ENCODE peak calls at places on chromosomes 11 and 22, in ten cellular contexts. One of them, this sample, is unnamed.

GRCh38 chr11:94751216-94751612 is 16.9 kb upstream of the AMOTL1 start:
- DNase-seq in NCI-H69: no peak
- DNase-seq in cardiac muscle cell: no peak
- DNase-seq in OCI-LY7: no peak
- DNase-seq in left ventricle myocardium superior: no peak
- DNase-seq in upper lobe of right lung: no peak
- DNase-seq in adipocyte: peak
- DNase-seq in H1: no peak
- DNase-seq in iPS-NIHi11: no peak
- DNase-seq in HT1080: no peak
- DNase-seq in this sample: no peak

GRCh38 chr11:107006076-107006833 is 12.0 kb downstream of the GUCY1A2 start:
- DNase-seq in H1: no peak
- DNase-seq in OCI-LY7: no peak
- DNase-seq in left ventricle myocardium superior: no peak
- DNase-seq in iPS-NIHi11: no peak
- DNase-seq in cardiac muscle cell: no peak
- DNase-seq in HT1080: peak
- DNase-seq in adipocyte: peak
- DNase-seq in upper lobe of right lung: no peak
- DNase-seq in NCI-H69: no peak
- DNase-seq in this sample: no peak

GRCh38 chr22:42939941-42940653 is 74.9 kb downstream of the PACSIN2 start:
- DNase-seq in adipocyte: peak
- DNase-seq in cardiac muscle cell: peak
- DNase-seq in NCI-H69: peak
- DNase-seq in OCI-LY7: no peak
- DNase-seq in left ventricle myocardium superior: peak
- DNase-seq in upper lobe of right lung: peak
- DNase-seq in iPS-NIHi11: peak
- DNase-seq in H1: no peak
- DNase-seq in HT1080: peak
- DNase-seq in this sample: no peak

GRCh38 chr22:49929553-49929979 is 11.1 kb downstream of the CRELD2 start:
- DNase-seq in iPS-NIHi11: peak
- DNase-seq in left ventricle myocardium superior: peak
- DNase-seq in OCI-LY7: peak
- DNase-seq in adipocyte: peak
- DNase-seq in H1: no peak
- DNase-seq in cardiac muscle cell: peak
- DNase-seq in HT1080: peak
- DNase-seq in NCI-H69: peak
- DNase-seq in upper lobe of right lung: peak
- DNase-seq in this sample: peak

GRCh38 chr22:43847376-43848289 is 14.7 kb downstream of the SULT4A1 start:
- DNase-seq in left ventricle myocardium superior: no peak
- DNase-seq in OCI-LY7: no peak
- DNase-seq in cardiac muscle cell: no peak
- DNase-seq in iPS-NIHi11: no peak
- DNase-seq in HT1080: no peak
- DNase-seq in adipocyte: no peak
- DNase-seq in H1: no peak
- DNase-seq in NCI-H69: no peak
- DNase-seq in upper lobe of right lung: peak
- DNase-seq in this sample: no peak

GRCh38 chr11:109808569-109808968 is 284.6 kb upstream of the ZC3H12C start:
- DNase-seq in iPS-NIHi11: no peak
- DNase-seq in left ventricle myocardium superior: no peak
- DNase-seq in adipocyte: peak
- DNase-seq in H1: no peak
- DNase-seq in HT1080: peak
- DNase-seq in upper lobe of right lung: no peak
- DNase-seq in NCI-H69: no peak
- DNase-seq in cardiac muscle cell: peak
- DNase-seq in OCI-LY7: no peak
- DNase-seq in this sample: no peak

GRCh38 chr11:131867457-131868257 is 497.2 kb downstream of the NTM start:
- DNase-seq in H1: peak
- DNase-seq in adipocyte: peak
- DNase-seq in HT1080: peak
- DNase-seq in left ventricle myocardium superior: peak
- DNase-seq in iPS-NIHi11: peak
- DNase-seq in OCI-LY7: peak
- DNase-seq in NCI-H69: peak
- DNase-seq in cardiac muscle cell: peak
- DNase-seq in upper lobe of right lung: no peak
- DNase-seq in this sample: no peak

GRCh38 chr11:116193321-116194114 is 579.3 kb downstream of the BUD13 start:
- DNase-seq in NCI-H69: peak
- DNase-seq in HT1080: peak
- DNase-seq in OCI-LY7: no peak
- DNase-seq in iPS-NIHi11: peak
- DNase-seq in left ventricle myocardium superior: no peak
- DNase-seq in adipocyte: peak
- DNase-seq in H1: no peak
- DNase-seq in upper lobe of right lung: peak
- DNase-seq in cardiac muscle cell: peak
- DNase-seq in this sample: no peak

GRCh38 chr11:36622431-36623136 is 24.5 kb upstream of the RAG2 start:
- DNase-seq in NCI-H69: peak
- DNase-seq in H1: no peak
- DNase-seq in cardiac muscle cell: peak
- DNase-seq in HT1080: peak
- DNase-seq in OCI-LY7: peak
- DNase-seq in left ventricle myocardium superior: no peak
- DNase-seq in adipocyte: peak
- DNase-seq in upper lobe of right lung: no peak
- DNase-seq in iPS-NIHi11: no peak
- DNase-seq in this sample: no peak

GRCh38 chr11:13663631-13664071 is 4.8 kb upstream of the FAR1 start:
- DNase-seq in iPS-NIHi11: no peak
- DNase-seq in OCI-LY7: no peak
- DNase-seq in left ventricle myocardium superior: no peak
- DNase-seq in adipocyte: no peak
- DNase-seq in HT1080: peak
- DNase-seq in H1: no peak
- DNase-seq in cardiac muscle cell: peak
- DNase-seq in upper lobe of right lung: no peak
- DNase-seq in NCI-H69: no peak
- DNase-seq in this sample: no peak

GRCh38 chr11:72354356-72355115 is 79.8 kb downstream of the CLPB start:
- DNase-seq in H1: no peak
- DNase-seq in HT1080: peak
- DNase-seq in adipocyte: no peak
- DNase-seq in iPS-NIHi11: no peak
- DNase-seq in OCI-LY7: no peak
- DNase-seq in cardiac muscle cell: no peak
- DNase-seq in NCI-H69: no peak
- DNase-seq in upper lobe of right lung: no peak
- DNase-seq in left ventricle myocardium superior: no peak
- DNase-seq in this sample: no peak

GRCh38 chr22:19085233-19086043 is 36.8 kb downstream of the DGCR2 start:
- DNase-seq in left ventricle myocardium superior: no peak
- DNase-seq in H1: no peak
- DNase-seq in cardiac muscle cell: peak
- DNase-seq in upper lobe of right lung: peak
- DNase-seq in HT1080: peak
- DNase-seq in NCI-H69: peak
- DNase-seq in OCI-LY7: peak
- DNase-seq in iPS-NIHi11: peak
- DNase-seq in adipocyte: peak
- DNase-seq in this sample: no peak

GRCh38 chr11:123221611-123222010 is 26.6 kb upstream of the CLMP start:
- DNase-seq in HT1080: no peak
- DNase-seq in iPS-NIHi11: no peak
- DNase-seq in NCI-H69: no peak
- DNase-seq in left ventricle myocardium superior: no peak
- DNase-seq in OCI-LY7: no peak
- DNase-seq in adipocyte: no peak
- DNase-seq in upper lobe of right lung: no peak
- DNase-seq in cardiac muscle cell: no peak
- DNase-seq in H1: no peak
- DNase-seq in this sample: no peak

GRCh38 chr11:86478348-86478747 is 103.7 kb downstream of the CCDC81 start:
- DNase-seq in upper lobe of right lung: no peak
- DNase-seq in OCI-LY7: no peak
- DNase-seq in HT1080: no peak
- DNase-seq in H1: no peak
- DNase-seq in NCI-H69: no peak
- DNase-seq in left ventricle myocardium superior: no peak
- DNase-seq in cardiac muscle cell: no peak
- DNase-seq in iPS-NIHi11: no peak
- DNase-seq in adipocyte: no peak
- DNase-seq in this sample: no peak

GRCh38 chr11:116903139-116903538 is 65.7 kb upstream of the APOA1 start:
- DNase-seq in left ventricle myocardium superior: no peak
- DNase-seq in iPS-NIHi11: no peak
- DNase-seq in adipocyte: no peak
- DNase-seq in upper lobe of right lung: no peak
- DNase-seq in HT1080: no peak
- DNase-seq in H1: no peak
- DNase-seq in cardiac muscle cell: no peak
- DNase-seq in NCI-H69: no peak
- DNase-seq in OCI-LY7: no peak
- DNase-seq in this sample: no peak

GRCh38 chr11:2645779-2646118 is 54.0 kb downstream of the KCNQ1OT1 start:
- DNase-seq in left ventricle myocardium superior: no peak
- DNase-seq in HT1080: no peak
- DNase-seq in cardiac muscle cell: no peak
- DNase-seq in OCI-LY7: no peak
- DNase-seq in H1: no peak
- DNase-seq in iPS-NIHi11: peak
- DNase-seq in adipocyte: no peak
- DNase-seq in NCI-H69: no peak
- DNase-seq in upper lobe of right lung: no peak
- DNase-seq in this sample: no peak

GRCh38 chr11:123286761-123287160 is 91.7 kb upstream of the CLMP start:
- DNase-seq in adipocyte: peak
- DNase-seq in HT1080: no peak
- DNase-seq in left ventricle myocardium superior: no peak
- DNase-seq in NCI-H69: no peak
- DNase-seq in cardiac muscle cell: peak
- DNase-seq in OCI-LY7: no peak
- DNase-seq in iPS-NIHi11: no peak
- DNase-seq in upper lobe of right lung: no peak
- DNase-seq in H1: no peak
- DNase-seq in this sample: no peak

GRCh38 chr22:36506637-36507517 is at the start of gene FOXRED2:
- DNase-seq in cardiac muscle cell: peak
- DNase-seq in H1: peak
- DNase-seq in adipocyte: peak
- DNase-seq in iPS-NIHi11: peak
- DNase-seq in NCI-H69: peak
- DNase-seq in OCI-LY7: peak
- DNase-seq in upper lobe of right lung: peak
- DNase-seq in left ventricle myocardium superior: peak
- DNase-seq in HT1080: peak
- DNase-seq in this sample: peak

GRCh38 chr22:48585916-48586798 is 1241.5 kb downstream of the BRD1 start:
- DNase-seq in adipocyte: no peak
- DNase-seq in OCI-LY7: no peak
- DNase-seq in iPS-NIHi11: peak
- DNase-seq in NCI-H69: peak
- DNase-seq in upper lobe of right lung: no peak
- DNase-seq in HT1080: no peak
- DNase-seq in cardiac muscle cell: no peak
- DNase-seq in left ventricle myocardium superior: no peak
- DNase-seq in H1: no peak
- DNase-seq in this sample: no peak

GRCh38 chr11:17498475-17498874 is 21.8 kb upstream of the ABCC8 start:
- DNase-seq in iPS-NIHi11: peak
- DNase-seq in cardiac muscle cell: no peak
- DNase-seq in NCI-H69: peak
- DNase-seq in adipocyte: peak
- DNase-seq in HT1080: peak
- DNase-seq in OCI-LY7: no peak
- DNase-seq in H1: no peak
- DNase-seq in left ventricle myocardium superior: no peak
- DNase-seq in upper lobe of right lung: no peak
- DNase-seq in this sample: no peak

GRCh38 chr11:7572001-7572712 is 58.4 kb downstream of the PPFIBP2 start:
- DNase-seq in iPS-NIHi11: peak
- DNase-seq in NCI-H69: peak
- DNase-seq in adipocyte: no peak
- DNase-seq in OCI-LY7: no peak
- DNase-seq in cardiac muscle cell: no peak
- DNase-seq in upper lobe of right lung: no peak
- DNase-seq in left ventricle myocardium superior: no peak
- DNase-seq in H1: no peak
- DNase-seq in HT1080: no peak
- DNase-seq in this sample: no peak

GRCh38 chr11:100098560-100098959 is 588.5 kb upstream of the ARHGAP42 start:
- DNase-seq in H1: no peak
- DNase-seq in adipocyte: no peak
- DNase-seq in NCI-H69: no peak
- DNase-seq in OCI-LY7: no peak
- DNase-seq in cardiac muscle cell: peak
- DNase-seq in upper lobe of right lung: no peak
- DNase-seq in HT1080: peak
- DNase-seq in iPS-NIHi11: no peak
- DNase-seq in left ventricle myocardium superior: no peak
- DNase-seq in this sample: no peak

GRCh38 chr11:115384236-115384635 is 120.0 kb downstream of the CADM1 start:
- DNase-seq in upper lobe of right lung: no peak
- DNase-seq in adipocyte: no peak
- DNase-seq in cardiac muscle cell: no peak
- DNase-seq in OCI-LY7: no peak
- DNase-seq in left ventricle myocardium superior: no peak
- DNase-seq in H1: no peak
- DNase-seq in NCI-H69: no peak
- DNase-seq in HT1080: peak
- DNase-seq in iPS-NIHi11: no peak
- DNase-seq in this sample: no peak

This sample was measured in activated naive CD8-positive, alpha-beta T cell treated with anti-CD3 and anti-CD28 coated beads for 36 hours.